ENCODE peak calls at places on chromosomes 2 and 18, in four cellular contexts. One of them, this sample, is unnamed.

GRCh38 chr2:186518945-186519344 is 32.9 kb downstream of the ZC3H15 start:
- DNase-seq in GM12891: no peak
- DNase-seq in K562: no peak
- DNase-seq in GM12878: no peak
- DNase-seq in this sample: no peak

GRCh38 chr2:156157670-156158069 is 174.9 kb downstream of the NR4A2 start:
- DNase-seq in K562: no peak
- DNase-seq in GM12878: no peak
- DNase-seq in GM12891: no peak
- DNase-seq in this sample: no peak

GRCh38 chr18:13451661-13452447 is 233.3 kb downstream of the LDLRAD4 start:
- DNase-seq in GM12878: no peak
- DNase-seq in K562: no peak
- DNase-seq in GM12891: no peak
- DNase-seq in this sample: peak; percentile 45

GRCh38 chr2:8198776-8199382 is 483.0 kb upstream of the ID2 start:
- DNase-seq in GM12891: no peak
- DNase-seq in GM12878: no peak
- DNase-seq in K562: no peak
- DNase-seq in this sample: peak; percentile 28

GRCh38 chr18:23884712-23885375 is 129.7 kb upstream of the TTC39C start:
- DNase-seq in GM12891: no peak
- DNase-seq in GM12878: no peak
- DNase-seq in K562: no peak
- DNase-seq in this sample: no peak

GRCh38 chr18:22169889-22170420 is 566 bp downstream of the GATA6 start:
- DNase-seq in GM12878: no peak
- DNase-seq in GM12891: no peak
- DNase-seq in K562: no peak
- DNase-seq in this sample: peak; percentile 61

GRCh38 chr18:8052237-8052701 is 485.2 kb downstream of the PTPRM start:
- DNase-seq in K562: no peak
- DNase-seq in GM12891: no peak
- DNase-seq in GM12878: no peak
- DNase-seq in this sample: no peak

GRCh38 chr2:147294825-147295392 is 549.9 kb upstream of the ACVR2A start:
- DNase-seq in GM12891: no peak
- DNase-seq in GM12878: no peak
- DNase-seq in K562: no peak
- DNase-seq in this sample: no peak

GRCh38 chr2:85813211-85813977 is 59.6 kb downstream of the ATOH8 start:
- DNase-seq in GM12878: no peak
- DNase-seq in K562: no peak
- DNase-seq in GM12891: no peak
- DNase-seq in this sample: no peak

GRCh38 chr18:7174359-7175107 is 56.4 kb upstream of the LRRC30 start:
- DNase-seq in GM12891: no peak
- DNase-seq in K562: no peak
- DNase-seq in GM12878: no peak
- DNase-seq in this sample: peak; percentile 10

GRCh38 chr2:218375212-218375611 is 6.9 kb upstream of the SLC11A1 start:
- DNase-seq in GM12878: no peak
- DNase-seq in GM12891: no peak
- DNase-seq in K562: no peak
- DNase-seq in this sample: no peak

GRCh38 chr2:24327988-24328387 is 32.3 kb downstream of the ITSN2 start:
- DNase-seq in GM12891: no peak
- DNase-seq in K562: no peak
- DNase-seq in GM12878: no peak
- DNase-seq in this sample: no peak

GRCh38 chr2:20449501-20450200 is 2.8 kb downstream of the RHOB start:
- DNase-seq in GM12878: no peak
- DNase-seq in K562: no peak
- DNase-seq in GM12891: no peak
- DNase-seq in this sample: no peak

GRCh38 chr2:20448246-20449046 is 1.6 kb downstream of the RHOB start:
- DNase-seq in K562: no peak
- DNase-seq in GM12878: no peak
- DNase-seq in GM12891: no peak
- DNase-seq in this sample: no peak

GRCh38 chr2:20451761-20452499 is 5.1 kb downstream of the RHOB start:
- DNase-seq in GM12878: no peak
- DNase-seq in GM12891: no peak
- DNase-seq in K562: no peak
- DNase-seq in this sample: no peak

GRCh38 chr2:20451346-20451745 is 4.5 kb downstream of the RHOB start:
- DNase-seq in K562: no peak
- DNase-seq in GM12891: no peak
- DNase-seq in GM12878: no peak
- DNase-seq in this sample: no peak

DNA sequence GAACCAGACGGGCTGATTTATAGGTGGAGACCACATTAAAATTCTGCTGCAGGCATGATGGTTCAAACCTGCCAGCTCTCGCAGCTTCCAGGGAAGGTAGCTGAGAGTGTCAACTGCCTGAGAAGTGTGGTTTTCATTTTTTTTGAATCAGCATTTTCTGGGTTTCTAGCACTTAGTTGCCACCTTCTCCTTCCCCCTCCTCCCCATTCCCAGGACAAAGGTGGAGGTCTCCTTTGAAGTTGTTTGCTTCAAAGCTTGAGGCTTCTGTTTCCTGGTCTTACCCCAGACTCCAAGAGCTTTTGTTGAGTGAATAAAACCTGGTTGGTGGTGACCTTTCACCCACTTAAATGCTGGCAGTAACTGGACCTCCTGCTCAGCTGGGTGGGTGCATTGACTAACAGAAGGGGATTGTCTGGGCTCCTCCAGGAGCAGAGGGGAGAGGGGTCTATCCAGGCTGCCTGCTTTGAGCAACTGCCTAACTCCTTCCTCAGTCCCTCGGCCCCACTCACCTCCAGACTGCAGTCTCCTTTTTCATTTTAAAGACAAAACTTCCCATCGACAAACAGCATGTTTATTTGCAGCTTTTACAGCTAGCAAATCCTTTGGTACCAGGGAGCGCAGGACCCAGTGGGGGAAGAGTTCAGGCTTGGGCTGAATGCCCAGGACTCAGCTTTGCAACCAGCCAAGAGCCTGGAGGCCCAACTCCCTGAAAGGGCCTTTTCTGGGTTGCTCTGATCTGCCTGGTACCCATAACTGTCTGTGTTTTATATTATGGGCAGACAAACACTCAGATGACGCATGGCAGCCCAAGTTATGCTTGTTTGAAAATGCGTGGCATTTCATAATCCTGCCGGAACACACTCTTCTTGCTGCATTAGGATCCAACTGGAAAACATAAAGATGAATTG is 3.6 kb downstream of the RHOB start:
- DNase-seq in GM12891: no peak
- DNase-seq in K562: no peak
- DNase-seq in GM12878: no peak
- DNase-seq in this sample: no peak
- TF ChIP-seq SPI1 in GM12891: no peak
- TF ChIP-seq SPI1 in K562: no peak
- TF ChIP-seq SPI1 in GM12878: no peak
- TF ChIP-seq SPI1 in this sample: no peak

DNA sequence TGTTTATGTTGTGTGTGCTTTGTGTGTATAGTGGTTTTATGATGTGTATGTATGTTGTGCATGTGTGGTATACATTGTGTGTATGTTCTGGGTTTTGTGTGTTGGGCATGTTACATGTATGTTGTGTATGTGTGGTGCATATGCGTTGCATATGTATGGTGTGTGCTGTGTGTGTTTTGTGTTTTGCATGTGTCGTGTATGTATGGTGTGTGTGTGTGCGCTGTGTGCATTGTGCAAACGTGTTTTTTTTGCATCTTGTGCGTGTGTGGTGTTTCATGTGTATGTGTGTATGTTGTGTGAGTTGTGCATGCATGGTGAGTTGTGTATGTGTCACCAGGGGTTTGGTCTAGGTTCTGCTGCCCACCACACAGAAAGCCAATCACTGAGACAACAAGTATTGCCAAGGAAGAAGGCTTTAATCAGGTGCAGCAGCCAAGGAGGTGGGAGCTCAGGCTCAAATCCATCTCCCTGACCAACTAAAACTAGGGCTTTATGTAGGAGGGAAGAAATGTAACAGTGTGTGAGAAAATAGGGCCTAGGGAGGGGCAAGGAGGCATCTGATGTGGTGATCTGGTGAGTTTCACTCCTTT is 115.7 kb downstream of the FAM168B start:
- DNase-seq in GM12891: no peak
- DNase-seq in K562: no peak
- DNase-seq in GM12878: no peak
- DNase-seq in this sample: no peak
- TF ChIP-seq POLR2AphosphoS5 in GM12891: no peak
- TF ChIP-seq POLR2AphosphoS5 in K562: no peak
- TF ChIP-seq POLR2AphosphoS5 in GM12878: no peak
- TF ChIP-seq POLR2AphosphoS5 in this sample: no peak

GRCh38 chr2:154443919-154444318 is 254.6 kb upstream of the KCNJ3 start:
- DNase-seq in GM12891: no peak
- DNase-seq in K562: no peak
- DNase-seq in GM12878: no peak
- DNase-seq in this sample: no peak

GRCh38 chr2:154437104-154437503 is 261.4 kb upstream of the KCNJ3 start:
- DNase-seq in GM12891: no peak
- DNase-seq in K562: no peak
- DNase-seq in GM12878: no peak
- DNase-seq in this sample: no peak

DNA sequence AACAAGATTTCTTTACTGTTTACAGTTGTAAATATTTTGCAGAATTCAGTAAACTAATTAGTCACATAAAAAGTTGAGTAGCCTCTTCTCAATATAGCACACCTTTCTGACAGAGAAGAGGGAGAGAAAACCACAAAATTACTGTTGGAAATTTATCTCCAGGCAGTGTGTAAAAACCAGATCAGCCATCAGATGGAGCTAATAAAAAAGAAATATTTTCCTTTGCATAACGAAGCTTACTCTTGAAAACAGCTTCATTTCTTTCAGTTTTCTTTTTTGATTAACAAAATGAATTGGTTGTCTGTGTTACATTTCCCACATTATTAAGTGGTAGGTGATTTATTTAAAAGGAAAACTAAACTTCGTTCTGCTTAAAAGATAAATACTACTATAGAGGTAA is 259.3 kb upstream of the KCNJ3 start:
- DNase-seq in K562: no peak
- DNase-seq in GM12891: no peak
- DNase-seq in GM12878: no peak
- DNase-seq in this sample: no peak
- TF ChIP-seq SPI1 in K562: no peak
- TF ChIP-seq SPI1 in GM12891: no peak
- TF ChIP-seq SPI1 in GM12878: no peak
- TF ChIP-seq SPI1 in this sample: no peak

GRCh38 chr2:65436169-65436824 is 3.9 kb upstream of the SPRED2 start:
- DNase-seq in GM12878: no peak
- DNase-seq in GM12891: peak; percentile 41
- DNase-seq in K562: peak; percentile 93
- DNase-seq in this sample: peak; percentile 70
- TF ChIP-seq POLR2AphosphoS5 in GM12878: no peak
- TF ChIP-seq POLR2AphosphoS5 in GM12891: no peak
- TF ChIP-seq POLR2AphosphoS5 in K562: peak; percentile 58
- TF ChIP-seq POLR2AphosphoS5 in this sample: peak; percentile 20

DNA sequence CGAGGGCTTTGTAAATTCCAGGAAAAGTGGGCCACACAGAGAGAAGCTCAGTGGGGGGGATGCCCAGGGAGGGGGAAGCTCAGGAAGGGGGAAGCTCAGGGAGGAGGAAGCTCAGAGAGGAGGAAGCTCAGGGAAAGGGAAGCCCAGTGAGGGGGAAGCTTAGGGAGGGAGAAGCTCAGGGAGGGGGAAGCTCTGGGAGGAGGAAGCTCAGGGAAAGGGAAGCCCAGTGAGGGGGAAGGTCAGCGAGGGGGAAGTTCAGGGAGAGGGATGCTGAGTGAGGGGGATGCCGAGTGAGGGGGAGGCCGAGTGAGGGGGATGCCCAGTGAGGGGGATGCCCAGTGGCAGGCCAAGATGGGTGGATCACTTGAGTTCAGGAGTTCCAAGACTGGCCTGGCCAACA is 821 bp upstream of the CHRNG start:
- DNase-seq in K562: no peak
- DNase-seq in GM12891: no peak
- DNase-seq in GM12878: no peak
- DNase-seq in this sample: peak; percentile 88
- TF ChIP-seq SPI1 in K562: no peak
- TF ChIP-seq SPI1 in GM12891: no peak
- TF ChIP-seq SPI1 in GM12878: no peak
- TF ChIP-seq SPI1 in this sample: no peak

GRCh38 chr2:9248363-9248762 is 41.8 kb downstream of the ASAP2 start:
- DNase-seq in GM12891: no peak
- DNase-seq in K562: no peak
- DNase-seq in GM12878: no peak
- DNase-seq in this sample: no peak

GRCh38 chr2:9250091-9250490 is 43.5 kb downstream of the ASAP2 start:
- DNase-seq in K562: no peak
- DNase-seq in GM12878: no peak
- DNase-seq in GM12891: no peak
- DNase-seq in this sample: no peak

GRCh38 chr2:9249036-9249800 is 42.6 kb downstream of the ASAP2 start:
- DNase-seq in K562: no peak
- DNase-seq in GM12891: no peak
- DNase-seq in GM12878: no peak
- DNase-seq in this sample: no peak

GRCh38 chr2:9247177-9247576 is 40.6 kb downstream of the ASAP2 start:
- DNase-seq in K562: no peak
- DNase-seq in GM12878: no peak
- DNase-seq in GM12891: no peak
- DNase-seq in this sample: no peak

DNA sequence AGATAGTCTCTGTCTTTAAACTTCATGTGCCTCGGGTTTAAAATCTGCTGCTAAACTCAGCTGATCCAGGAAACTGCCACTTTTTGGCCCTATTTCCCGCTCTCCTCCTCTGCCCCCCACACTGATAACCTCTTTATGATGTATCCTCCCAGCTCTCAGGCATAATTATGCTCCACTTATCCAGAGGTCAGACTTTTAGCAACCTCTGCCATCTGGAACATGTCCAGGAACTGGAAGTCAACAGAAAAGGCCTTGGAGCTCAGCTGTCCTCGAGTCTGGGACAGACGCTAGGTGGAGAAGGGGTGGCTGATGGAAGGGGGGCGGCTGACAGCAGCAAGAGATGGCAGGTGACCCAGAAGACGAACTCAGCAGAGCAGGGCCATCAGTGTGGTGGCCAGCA is 41.2 kb downstream of the ASAP2 start:
- DNase-seq in K562: no peak
- DNase-seq in GM12891: no peak
- DNase-seq in GM12878: no peak
- DNase-seq in this sample: no peak
- TF ChIP-seq POLR2AphosphoS5 in K562: no peak
- TF ChIP-seq POLR2AphosphoS5 in GM12891: no peak
- TF ChIP-seq POLR2AphosphoS5 in GM12878: no peak
- TF ChIP-seq POLR2AphosphoS5 in this sample: no peak

DNA sequence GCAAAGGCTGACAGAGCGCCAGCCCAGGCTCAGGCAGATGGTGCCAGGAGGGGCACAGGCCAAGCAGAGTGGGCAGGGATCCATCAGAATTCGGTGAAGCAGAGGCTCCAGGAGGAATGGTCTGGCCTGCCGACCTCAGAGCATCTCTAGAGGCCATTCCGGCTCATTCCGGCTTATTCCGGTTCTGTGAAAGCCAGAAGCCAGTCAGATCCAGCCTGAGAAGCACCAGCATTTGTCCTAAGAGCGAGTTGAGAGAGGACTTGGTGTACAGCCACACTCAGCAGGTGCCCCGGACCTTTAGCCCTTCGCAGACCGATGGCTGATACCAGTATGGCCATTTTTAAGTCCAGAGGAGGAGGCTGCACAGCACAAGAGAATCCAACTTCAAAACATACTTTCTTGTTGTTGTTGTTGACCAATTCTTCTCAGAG is 509.0 kb upstream of the MYT1L start:
- DNase-seq in GM12891: no peak
- DNase-seq in K562: no peak
- DNase-seq in GM12878: no peak
- DNase-seq in this sample: no peak
- TF ChIP-seq SPI1 in GM12891: no peak
- TF ChIP-seq SPI1 in K562: no peak
- TF ChIP-seq SPI1 in GM12878: no peak
- TF ChIP-seq SPI1 in this sample: no peak